ENCODE peak calls at places on chromosome 7, in six cellular contexts. I is lung, J is endothelial cell of umbilical vein, V is heart right ventricle, T is ascending aorta, D is fibroblast of lung. N is an unnamed sample.

GRCh38 chr7:128777156-128778123 is 1.8 kb upstream of the OPN1SW start:
- DNase-seq in I (no peak), J (peak; percentile 58), V (no peak), T (no peak), D (peak; percentile 62), N (no peak)

GRCh38 chr7:18352339-18353255 is 143.0 kb upstream of the HDAC9 start:
- DNase-seq in I (no peak), J (peak; percentile 78), V (no peak), T (peak; percentile 66), D (peak; percentile 74), N (no peak)

GRCh38 chr7:73811760-73812168 is 19.0 kb upstream of the CLDN4 start:
- DNase-seq in I (peak; percentile 83), J (peak; percentile 59), V (peak; percentile 68), T (peak; percentile 80), D (peak; percentile 40), N (peak; percentile 61)

GRCh38 chr7:8435120-8435519 is 1.7 kb downstream of the NXPH1 start:
- DNase-seq in I (no peak), J (no peak), V (no peak), T (no peak), D (no peak), N (no peak)

GRCh38 chr7:36972140-36972518 is 247.8 kb upstream of the AOAH start:
- DNase-seq in I (no peak), J (no peak), V (no peak), T (no peak), D (no peak), N (no peak)

GRCh38 chr7:47614450-47614849 is 32.5 kb upstream of the TNS3 start:
- DNase-seq in I (no peak), J (no peak), V (no peak), T (no peak), D (no peak), N (no peak)

GRCh38 chr7:149670288-149670687 is 103.1 kb downstream of the ZNF467 start:
- DNase-seq in I (no peak), J (peak; percentile 55), V (no peak), T (no peak), D (peak; percentile 41), N (no peak)

GRCh38 chr7:69839782-69840181 is 241.5 kb downstream of the AUTS2 start:
- DNase-seq in I (no peak), J (no peak), V (no peak), T (no peak), D (peak; percentile 25), N (no peak)

GRCh38 chr7:2920956-2921708 is 77.0 kb upstream of the GNA12 start:
- DNase-seq in I (no peak), J (no peak), V (no peak), T (no peak), D (no peak), N (no peak)

GRCh38 chr7:154647625-154648024 is 355.3 kb downstream of the PAXIP1 start:
- DNase-seq in I (no peak), J (no peak), V (no peak), T (no peak), D (no peak), N (no peak)

GRCh38 chr7:7768977-7769376 is 50.6 kb upstream of the RPA3 start:
- DNase-seq in I (no peak), J (no peak), V (no peak), T (no peak), D (peak; percentile 16), N (no peak)

GRCh38 chr7:77982926-77983550 is 184.5 kb downstream of the PHTF2 start:
- DNase-seq in I (no peak), J (no peak), V (no peak), T (no peak), D (peak; percentile 30), N (no peak)

GRCh38 chr7:71615017-71615416 is 483.1 kb downstream of the GALNT17 start:
- DNase-seq in I (no peak), J (no peak), V (peak; percentile 24), T (peak; percentile 84), D (no peak), N (peak; percentile 74)

GRCh38 chr7:38506756-38507155 is 124.4 kb downstream of the AMPH start:
- DNase-seq in I (no peak), J (no peak), V (no peak), T (no peak), D (peak; percentile 37), N (no peak)

GRCh38 chr7:5218564-5219360 is 28.7 kb downstream of the WIPI2 start:
- DNase-seq in I (no peak), J (peak; percentile 59), V (no peak), T (no peak), D (no peak), N (no peak)

GRCh38 chr7:65269150-65269856 is 104.4 kb upstream of the ZNF92 start:
- DNase-seq in I (no peak), J (peak; percentile 76), V (peak; percentile 24), T (no peak), D (peak; percentile 84), N (no peak)

GRCh38 chr7:150338166-150338829 is 3.1 kb downstream of the RARRES2 start:
- DNase-seq in I (no peak), J (no peak), V (no peak), T (no peak), D (no peak), N (no peak)

GRCh38 chr7:134478707-134479106 is 19.8 kb upstream of the AKR1B1 start:
- DNase-seq in I (no peak), J (no peak), V (no peak), T (no peak), D (no peak), N (no peak)

GRCh38 chr7:93161181-93161762 is 13.1 kb upstream of the SAMD9L start:
- DNase-seq in I (no peak), J (no peak), V (no peak), T (no peak), D (no peak), N (no peak)

GRCh38 chr7:127207246-127207645 is 45.5 kb downstream of the GRM8 start:
- DNase-seq in I (no peak), J (no peak), V (no peak), T (no peak), D (no peak), N (no peak)

GRCh38 chr7:86913709-86914108 is 145.7 kb downstream of the ELAPOR2 start:
- DNase-seq in I (no peak), J (no peak), V (no peak), T (no peak), D (peak; percentile 56), N (no peak)

GRCh38 chr7:44639701-44640321 is 33.4 kb downstream of the OGDH start:
- DNase-seq in I (peak; percentile 58), J (peak; percentile 85), V (no peak), T (no peak), D (peak; percentile 93), N (no peak)

GRCh38 chr7:154748387-154748786 is 254.5 kb downstream of the PAXIP1 start:
- DNase-seq in I (no peak), J (no peak), V (no peak), T (no peak), D (no peak), N (no peak)

GRCh38 chr7:925601-926000 is 28.9 kb downstream of the ADAP1 start:
- DNase-seq in I (no peak), J (no peak), V (peak; percentile 43), T (peak; percentile 65), D (no peak), N (no peak)

GRCh38 chr7:1394371-1394770 is 64.9 kb downstream of the MICALL2 start:
- DNase-seq in I (no peak), J (no peak), V (no peak), T (no peak), D (no peak), N (no peak)

GRCh38 chr7:44999245-45000095 is 531 bp upstream of the CCM2 start:
- DNase-seq in I (peak; percentile 100), J (peak; percentile 100), V (peak; percentile 99), T (peak; percentile 100), D (peak; percentile 99), N (peak; percentile 100)

GRCh38 chr7:154743211-154743610 is 259.7 kb downstream of the PAXIP1 start:
- DNase-seq in I (no peak), J (no peak), V (no peak), T (no peak), D (no peak), N (no peak)

GRCh38 chr7:150799741-150800575 is at the start of gene TMEM176B:
- DNase-seq in I (no peak), J (no peak), V (peak; percentile 72), T (no peak), D (no peak), N (peak; percentile 69)

DNA sequence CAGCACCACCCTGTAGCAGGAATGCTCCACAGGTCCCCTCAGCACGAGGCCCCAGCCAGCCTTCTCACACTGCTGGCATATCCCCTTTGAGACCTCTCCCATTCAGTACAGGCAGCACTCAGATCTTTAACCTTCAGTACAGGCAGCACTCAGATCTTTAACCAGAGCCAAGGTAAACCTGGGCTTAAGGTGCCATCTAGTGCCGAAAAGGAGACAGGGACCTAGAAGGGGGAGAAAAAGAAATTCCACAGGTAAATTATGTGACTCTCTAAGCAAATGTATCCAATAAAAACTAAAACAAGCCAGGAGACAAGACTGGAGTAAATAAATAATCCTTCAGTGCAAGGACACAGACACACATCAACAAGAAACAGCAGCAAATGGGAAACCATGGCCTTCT is 358.6 kb downstream of the PTPRN2 start:
- DNase-seq in I (no peak), J (no peak), V (no peak), T (no peak), D (no peak), N (no peak)
- H3K9me3 ChIP-seq in I (peaks cover 9% of the 10 kb centered on the region), J (peaks cover 3% of the 10 kb centered on the region), V (no peaks in the 10 kb centered on the region), T (peaks cover 3% of the 10 kb centered on the region), D (no peaks in the 10 kb centered on the region), N (peaks cover 8% of the 10 kb centered on the region)

GRCh38 chr7:16411391-16411790 is 9.9 kb downstream of the CRPPA start:
- DNase-seq in I (no peak), J (no peak), V (no peak), T (no peak), D (peak; percentile 39), N (no peak)

GRCh38 chr7:16412535-16413247 is 8.6 kb downstream of the CRPPA start:
- DNase-seq in I (no peak), J (no peak), V (no peak), T (no peak), D (no peak), N (no peak)

GRCh38 chr7:16404631-16405030 is 16.7 kb downstream of the CRPPA start:
- DNase-seq in I (no peak), J (no peak), V (no peak), T (no peak), D (no peak), N (no peak)

DNA sequence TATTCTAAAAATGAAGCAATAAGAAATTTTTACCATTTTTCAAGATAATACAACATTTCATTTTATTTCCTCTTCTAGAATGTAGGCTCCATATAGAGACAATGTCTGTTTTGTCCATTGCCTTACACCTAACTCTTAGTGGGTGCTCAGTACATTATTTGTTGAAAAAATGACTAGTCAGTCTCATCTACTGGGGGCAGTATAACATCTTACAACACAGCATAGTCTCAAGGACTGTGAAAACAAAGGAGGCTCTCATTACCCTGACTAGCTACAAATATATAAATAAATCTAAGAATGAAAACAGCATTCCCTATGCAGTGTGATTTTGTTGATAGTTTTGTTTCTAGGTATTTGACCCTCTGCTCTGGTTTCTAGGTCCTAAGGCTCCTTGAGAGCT is 11.6 kb downstream of the CRPPA start:
- DNase-seq in I (no peak), J (no peak), V (no peak), T (no peak), D (no peak), N (no peak)
- TF ChIP-seq CTCF in I (no peak), J (no peak), V (peak; percentile 29), T (no peak), D (no peak), N (no peak)

GRCh38 chr7:11212816-11213215 is 239.1 kb downstream of the PHF14 start:
- DNase-seq in I (no peak), J (no peak), V (no peak), T (no peak), D (no peak), N (no peak)
- H3K27ac ChIP-seq in I (no peak overlapping the region), J (no peak overlapping the region), V (no peak overlapping the region), T (no peak overlapping the region), D (no peak overlapping the region), N (no peak overlapping the region)

GRCh38 chr7:42549212-42549611 is 312.2 kb upstream of the GLI3 start:
- DNase-seq in I (no peak), J (no peak), V (no peak), T (no peak), D (no peak), N (no peak)
- H3K9me3 ChIP-seq in I (no peaks in the 10 kb centered on the region), J (no peaks in the 10 kb centered on the region), V (peaks cover 3% of the 10 kb centered on the region), T (no peaks in the 10 kb centered on the region), D (no peaks in the 10 kb centered on the region), N (no peaks in the 10 kb centered on the region)